ENCODE peak calls at places on chromosome 12, in ten cellular contexts. H is ovary, W is HTR-8/SVneo, N is heart left ventricle, L is RCC 7860, K is NCI-H2029, X is AG09309, B is astrocyte of the spinal cord, J is dermis microvascular lymphatic vessel endothelial cell, I is psoas muscle. D is an unnamed sample.
A peak's percentile ranks its signal among the peaks of the same experiment; 100 is the strongest.

GRCh38 chr12:54704187-54704586 is 56.0 kb upstream of the DCD start:
- DNase-seq in H (no peak), W (no peak), N (no peak), L (no peak), K (no peak), X (no peak), B (no peak), J (no peak), I (no peak), D (no peak)

GRCh38 chr12:12439636-12440035 is 82.8 kb downstream of the BORCS5 start:
- DNase-seq in H (no peak), W (peak; percentile 10), N (no peak), L (peak; percentile 64), K (no peak), X (no peak), B (peak; percentile 49), J (peak; percentile 99), I (no peak), D (peak; percentile 42)

GRCh38 chr12:22625671-22626251 is 790 bp downstream of the ETNK1 start:
- DNase-seq in H (peak; percentile 58), W (peak; percentile 43), N (peak; percentile 37), L (no peak), K (no peak), X (no peak), B (peak; percentile 45), J (peak; percentile 58), I (peak; percentile 11), D (peak; percentile 34)

GRCh38 chr12:77058740-77059139 is 6.6 kb downstream of the E2F7 start:
- DNase-seq in H (no peak), W (no peak), N (no peak), L (no peak), K (no peak), X (no peak), B (peak; percentile 59), J (no peak), I (no peak), D (no peak)

GRCh38 chr12:89960607-89961394 is 252.2 kb upstream of the ATP2B1 start:
- DNase-seq in H (no peak), W (no peak), N (no peak), L (peak; percentile 51), K (no peak), X (no peak), B (no peak), J (no peak), I (no peak), D (no peak)

GRCh38 chr12:30867415-30867814 is 59.1 kb upstream of the TSPAN11 start:
- DNase-seq in H (no peak), W (no peak), N (no peak), L (no peak), K (no peak), X (no peak), B (no peak), J (no peak), I (no peak), D (no peak)

GRCh38 chr12:1917172-1918070 is 1.0 kb downstream of the CACNA2D4 start:
- DNase-seq in H (no peak), W (no peak), N (peak; percentile 39), L (no peak), K (no peak), X (no peak), B (no peak), J (no peak), I (no peak), D (no peak)

GRCh38 chr12:42482086-42482819 is 107.3 kb downstream of the PRICKLE1 start:
- DNase-seq in H (peak; percentile 63), W (no peak), N (peak; percentile 71), L (no peak), K (peak; percentile 9), X (no peak), B (peak; percentile 58), J (peak; percentile 92), I (peak; percentile 49), D (no peak)

GRCh38 chr12:109385339-109386078 is 37.8 kb downstream of the MYO1H start:
- DNase-seq in H (peak; percentile 26), W (peak; percentile 53), N (no peak), L (no peak), K (peak; percentile 27), X (peak; percentile 29), B (peak; percentile 62), J (peak; percentile 58), I (peak; percentile 29), D (no peak)

GRCh38 chr12:95195122-95195521 is 22.1 kb downstream of the FGD6 start:
- DNase-seq in H (no peak), W (no peak), N (no peak), L (no peak), K (peak; percentile 57), X (no peak), B (no peak), J (no peak), I (no peak), D (no peak)

GRCh38 chr12:113137861-113138783 is 2.6 kb upstream of the RASAL1 start:
- DNase-seq in H (no peak), W (no peak), N (no peak), L (no peak), K (no peak), X (no peak), B (no peak), J (no peak), I (no peak), D (no peak)

GRCh38 chr12:51293693-51294092 is 23.5 kb upstream of the SMAGP start:
- DNase-seq in H (no peak), W (no peak), N (no peak), L (no peak), K (no peak), X (no peak), B (no peak), J (no peak), I (no peak), D (no peak)

GRCh38 chr12:124915249-124916236 is 1.1 kb upstream of the UBC start:
- DNase-seq in H (no peak), W (no peak), N (peak; percentile 67), L (peak; percentile 34), K (no peak), X (no peak), B (no peak), J (peak; percentile 58), I (peak; percentile 79), D (peak; percentile 39)

GRCh38 chr12:80364056-80364455 is 80.0 kb upstream of the PTPRQ start:
- DNase-seq in H (no peak), W (no peak), N (no peak), L (no peak), K (no peak), X (no peak), B (peak; percentile 23), J (peak; percentile 12), I (no peak), D (no peak)

GRCh38 chr12:50842637-50843493 is at the start of gene TMPRSS12:
- DNase-seq in H (peak; percentile 31), W (no peak), N (peak; percentile 29), L (no peak), K (no peak), X (no peak), B (no peak), J (peak; percentile 8), I (peak; percentile 36), D (no peak)

GRCh38 chr12:62210422-62210821 is 49.8 kb upstream of the USP15 start:
- DNase-seq in H (no peak), W (peak; percentile 48), N (no peak), L (no peak), K (no peak), X (peak; percentile 10), B (peak; percentile 47), J (peak; percentile 24), I (peak; percentile 18), D (peak; percentile 19)

GRCh38 chr12:9706081-9706685 is 26.7 kb downstream of the CLECL1 start:
- DNase-seq in H (no peak), W (no peak), N (no peak), L (no peak), K (no peak), X (no peak), B (no peak), J (no peak), I (no peak), D (no peak)

GRCh38 chr12:47783024-47783755 is 10.2 kb downstream of the SLC48A1 start:
- DNase-seq in H (no peak), W (no peak), N (no peak), L (no peak), K (no peak), X (no peak), B (no peak), J (no peak), I (no peak), D (no peak)

GRCh38 chr12:40788276-40788675 is 96.0 kb downstream of the CNTN1 start:
- DNase-seq in H (no peak), W (no peak), N (no peak), L (no peak), K (no peak), X (no peak), B (no peak), J (no peak), I (no peak), D (no peak)

GRCh38 chr12:19436931-19437330 is 2.4 kb upstream of the AEBP2 start:
- DNase-seq in H (no peak), W (no peak), N (no peak), L (no peak), K (no peak), X (no peak), B (no peak), J (no peak), I (no peak), D (no peak)

GRCh38 chr12:117377758-117378157 is 16.3 kb upstream of the NOS1 start:
- DNase-seq in H (no peak), W (no peak), N (no peak), L (no peak), K (peak; percentile 67), X (no peak), B (no peak), J (no peak), I (no peak), D (no peak)

GRCh38 chr12:81797100-81797499 is 38.0 kb upstream of the PPFIA2 start:
- DNase-seq in H (no peak), W (no peak), N (no peak), L (no peak), K (no peak), X (no peak), B (peak; percentile 25), J (no peak), I (no peak), D (no peak)

GRCh38 chr12:45730116-45730841 is 773 bp downstream of the ARID2 start:
- DNase-seq in H (peak; percentile 67), W (peak; percentile 33), N (peak; percentile 58), L (peak; percentile 29), K (peak; percentile 57), X (no peak), B (peak; percentile 66), J (peak; percentile 55), I (peak; percentile 50), D (peak; percentile 37)

GRCh38 chr12:124359671-124360581 is 65.0 kb downstream of the RFLNA start:
- DNase-seq in H (peak; percentile 86), W (no peak), N (peak; percentile 95), L (no peak), K (peak; percentile 77), X (no peak), B (peak; percentile 22), J (no peak), I (peak; percentile 96), D (no peak)

GRCh38 chr12:107891967-107892366 is 117.5 kb downstream of the ASCL4 start:
- DNase-seq in H (no peak), W (no peak), N (no peak), L (no peak), K (no peak), X (no peak), B (no peak), J (peak; percentile 38), I (no peak), D (no peak)

GRCh38 chr12:66683073-66683472 is 4.2 kb upstream of the GRIP1 start:
- DNase-seq in H (no peak), W (no peak), N (no peak), L (no peak), K (no peak), X (no peak), B (no peak), J (no peak), I (no peak), D (no peak)

GRCh38 chr12:54993181-54993835 is 8.7 kb upstream of the TESPA1 start:
- DNase-seq in H (peak; percentile 23), W (peak; percentile 62), N (peak; percentile 42), L (peak; percentile 49), K (peak; percentile 55), X (peak; percentile 17), B (peak; percentile 58), J (peak; percentile 77), I (no peak), D (peak; percentile 41)

GRCh38 chr12:3304436-3305135 is 186.4 kb upstream of the PRMT8 start:
- DNase-seq in H (no peak), W (peak; percentile 55), N (no peak), L (peak; percentile 95), K (peak; percentile 65), X (peak; percentile 27), B (peak; percentile 89), J (peak; percentile 89), I (no peak), D (no peak)